ENCODE peak calls at places on chromosomes 7 and 10, in nine cellular contexts. S, T, V, B, N, R, X, P and U are unnamed samples.
A peak's percentile ranks its signal among the peaks of the same experiment; 100 is the strongest.

GRCh38 chr10:119431768-119432135 is 110.8 kb downstream of the RGS10 start:
- DNase-seq in S (no peak), T (no peak), V (no peak), B (no peak), N (no peak), R (no peak), X (no peak), P (no peak), U (no peak)

GRCh38 chr7:76155938-76156337 is 45.8 kb upstream of the SRRM3 start:
- DNase-seq in S (peak; percentile 44), T (peak; percentile 74), V (no peak), B (peak; percentile 56), N (no peak), R (peak; percentile 65), X (no peak), P (peak; percentile 37), U (no peak)

GRCh38 chr7:70356324-70356797 is 758.1 kb downstream of the AUTS2 start:
- DNase-seq in S (no peak), T (no peak), V (no peak), B (no peak), N (no peak), R (no peak), X (no peak), P (no peak), U (no peak)

GRCh38 chr7:158595068-158595467 is 7.4 kb upstream of the PTPRN2 start:
- DNase-seq in S (no peak), T (no peak), V (no peak), B (peak; percentile 59), N (no peak), R (no peak), X (peak; percentile 8), P (no peak), U (peak; percentile 58)

GRCh38 chr10:71605263-71605962 is 114.2 kb downstream of the C10orf105 start:
- DNase-seq in S (no peak), T (no peak), V (no peak), B (no peak), N (no peak), R (no peak), X (no peak), P (no peak), U (no peak)

GRCh38 chr10:66892833-66893232 is 33.0 kb upstream of the LRRTM3 start:
- DNase-seq in S (no peak), T (no peak), V (no peak), B (no peak), N (no peak), R (no peak), X (no peak), P (no peak), U (no peak)

GRCh38 chr10:84244651-84245270 is at the start of gene RGR:
- DNase-seq in S (no peak), T (no peak), V (no peak), B (no peak), N (no peak), R (no peak), X (no peak), P (no peak), U (peak; percentile 83)

GRCh38 chr7:47327306-47327697 is 254.6 kb downstream of the TNS3 start:
- DNase-seq in S (peak; percentile 64), T (no peak), V (no peak), B (peak; percentile 36), N (peak; percentile 57), R (no peak), X (no peak), P (no peak), U (no peak)

GRCh38 chr7:37927739-37928444 is 7.5 kb downstream of the EPDR1 start:
- DNase-seq in S (no peak), T (no peak), V (no peak), B (no peak), N (no peak), R (no peak), X (no peak), P (no peak), U (no peak)

GRCh38 chr10:103510791-103511757 is 17.6 kb downstream of the NEURL1 start:
- DNase-seq in S (peak; percentile 26), T (peak; percentile 36), V (no peak), B (no peak), N (no peak), R (no peak), X (no peak), P (no peak), U (no peak)

GRCh38 chr7:135904282-135904681 is 72.9 kb downstream of the MTPN start:
- DNase-seq in S (no peak), T (no peak), V (no peak), B (no peak), N (no peak), R (no peak), X (no peak), P (no peak), U (no peak)

GRCh38 chr10:49679480-49679893 is at the start of gene C10orf53:
- DNase-seq in S (peak; percentile 67), T (no peak), V (no peak), B (peak; percentile 16), N (no peak), R (peak; percentile 25), X (no peak), P (no peak), U (no peak)

GRCh38 chr7:44448456-44448855 is 42.0 kb downstream of the NUDCD3 start:
- DNase-seq in S (no peak), T (no peak), V (no peak), B (peak; percentile 53), N (no peak), R (no peak), X (no peak), P (no peak), U (no peak)

GRCh38 chr7:65960351-65961074 is 21.5 kb downstream of the GUSB start:
- DNase-seq in S (no peak), T (peak; percentile 32), V (no peak), B (no peak), N (no peak), R (peak; percentile 34), X (no peak), P (no peak), U (no peak)

GRCh38 chr7:65966167-65966566 is 15.8 kb downstream of the GUSB start:
- DNase-seq in S (no peak), T (peak; percentile 6), V (no peak), B (no peak), N (peak; percentile 20), R (no peak), X (no peak), P (no peak), U (no peak)

GRCh38 chr7:65967361-65968155 is 14.5 kb downstream of the GUSB start:
- DNase-seq in S (peak; percentile 51), T (peak; percentile 64), V (no peak), B (no peak), N (peak; percentile 37), R (no peak), X (no peak), P (no peak), U (no peak)

GRCh38 chr7:65962033-65962432 is 20.0 kb downstream of the GUSB start:
- DNase-seq in S (no peak), T (peak; percentile 70), V (no peak), B (no peak), N (peak; percentile 27), R (peak; percentile 78), X (no peak), P (no peak), U (no peak)
- H3K36me3 ChIP-seq in S (peaks cover 43% of the 10 kb centered on the region), T (peaks cover 100% of the 10 kb centered on the region), V (peaks cover 9% of the 10 kb centered on the region), B (peaks cover 40% of the 10 kb centered on the region), N (peaks cover 9% of the 10 kb centered on the region), R (peaks cover 39% of the 10 kb centered on the region), X (peaks cover 17% of the 10 kb centered on the region), P (peaks cover 100% of the 10 kb centered on the region), U (peaks cover 88% of the 10 kb centered on the region)

DNA sequence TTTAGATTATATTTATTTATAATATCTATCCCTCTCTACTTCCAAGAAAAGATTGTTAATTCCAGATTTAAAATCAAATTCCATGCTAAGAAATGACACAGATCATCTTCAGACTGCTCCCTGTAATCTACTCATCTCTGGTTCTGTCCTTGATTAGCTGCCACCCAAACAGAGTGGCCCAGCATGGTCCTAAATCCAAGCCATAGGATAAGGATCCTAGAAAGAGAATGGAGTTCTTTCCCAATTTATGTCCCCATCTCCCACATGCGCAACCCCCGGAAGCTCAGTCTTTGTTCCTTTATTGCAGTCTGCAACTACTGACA is 23.4 kb upstream of the HDAC9 start:
- DNase-seq in S (no peak), T (no peak), V (no peak), B (no peak), N (no peak), R (no peak), X (no peak), P (no peak), U (no peak)
- H3K36me3 ChIP-seq in S (no peaks in the 10 kb centered on the region), T (no peaks in the 10 kb centered on the region), V (no peaks in the 10 kb centered on the region), B (no peaks in the 10 kb centered on the region), N (no peaks in the 10 kb centered on the region), R (no peaks in the 10 kb centered on the region), X (no peaks in the 10 kb centered on the region), P (no peaks in the 10 kb centered on the region), U (no peaks in the 10 kb centered on the region)

DNA sequence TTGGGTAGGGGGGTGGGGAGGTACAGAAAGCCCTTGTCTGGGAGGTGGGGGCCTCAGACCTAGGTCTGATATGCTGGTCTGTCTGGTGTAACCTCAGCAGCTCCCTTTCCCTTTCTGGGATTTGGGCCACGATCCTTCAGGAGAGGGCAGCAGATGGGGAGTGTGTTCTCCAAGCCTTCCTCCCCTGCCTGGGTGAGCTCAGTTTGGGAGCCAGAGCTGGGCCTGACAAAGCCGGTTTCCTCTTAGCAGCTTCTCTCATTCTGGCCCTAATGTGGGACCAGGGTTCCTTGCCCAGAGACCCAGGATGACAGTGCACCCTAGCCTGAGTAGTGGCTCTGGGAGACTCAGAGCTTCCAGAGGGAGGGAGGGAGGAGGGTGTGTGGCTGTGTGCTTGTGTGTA is 96.3 kb downstream of the ZMIZ1 start:
- DNase-seq in S (no peak), T (no peak), V (no peak), B (no peak), N (no peak), R (no peak), X (no peak), P (no peak), U (no peak)
- H3K36me3 ChIP-seq in S (peaks cover 25% of the 10 kb centered on the region), T (peaks cover 74% of the 10 kb centered on the region), V (no peaks in the 10 kb centered on the region), B (peaks cover 63% of the 10 kb centered on the region), N (no peaks in the 10 kb centered on the region), R (no peaks in the 10 kb centered on the region), X (no peaks in the 10 kb centered on the region), P (peaks cover 54% of the 10 kb centered on the region), U (peaks cover 7% of the 10 kb centered on the region)

GRCh38 chr7:2230882-2231281 is 1.9 kb downstream of the MAD1L1 start:
- DNase-seq in S (no peak), T (no peak), V (no peak), B (no peak), N (no peak), R (no peak), X (no peak), P (no peak), U (no peak)
- H3K36me3 ChIP-seq in S (peaks cover 14% of the 10 kb centered on the region), T (peaks cover 66% of the 10 kb centered on the region), V (no peaks in the 10 kb centered on the region), B (peaks cover 28% of the 10 kb centered on the region), N (no peaks in the 10 kb centered on the region), R (peaks cover 21% of the 10 kb centered on the region), X (peaks cover 12% of the 10 kb centered on the region), P (peaks cover 59% of the 10 kb centered on the region), U (peaks cover 27% of the 10 kb centered on the region)